ENCODE peak calls at places on chromosomes 7 and 10, in nine cellular contexts. X is CD4-positive, alpha-beta T cell; E is A549; S is upper lobe of right lung; J is HCT116; Q is foreskin keratinocyte; H is right lobe of liver; F is lower lobe of right lung; U is lung. L is an unnamed sample.

GRCh38 chr7:5694221-5694754 is 87.2 kb downstream of the RNF216 start:
- ATAC-seq in X (no peak), E (no peak), S (peak; percentile 12), J (no peak), Q (no peak), H (no peak), F (peak; percentile 26), U (no peak), L (peak; percentile 27)

GRCh38 chr10:91194497-91195179 is 25.8 kb upstream of the PCGF5 start:
- ATAC-seq in X (no peak), E (no peak), S (no peak), J (no peak), Q (no peak), H (no peak), F (no peak), U (no peak), L (no peak)

GRCh38 chr10:130190737-130191115 is 54.5 kb downstream of the GLRX3 start:
- ATAC-seq in X (no peak), E (no peak), S (peak; percentile 3), J (no peak), Q (peak; percentile 0), H (no peak), F (peak; percentile 23), U (peak; percentile 10), L (no peak)

GRCh38 chr10:86363833-86364511 is 2.6 kb downstream of the GRID1 start:
- ATAC-seq in X (no peak), E (peak; percentile 3), S (no peak), J (no peak), Q (no peak), H (no peak), F (no peak), U (no peak), L (no peak)

GRCh38 chr7:69640925-69641594 is 42.8 kb downstream of the AUTS2 start:
- ATAC-seq in X (no peak), E (no peak), S (no peak), J (no peak), Q (no peak), H (no peak), F (no peak), U (no peak), L (no peak)

GRCh38 chr7:44415047-44415446 is 75.4 kb downstream of the NUDCD3 start:
- ATAC-seq in X (no peak), E (peak; percentile 31), S (no peak), J (peak; percentile 68), Q (peak; percentile 89), H (no peak), F (no peak), U (no peak), L (no peak)

GRCh38 chr7:110977127-110977776 is 113.7 kb upstream of the LRRN3 start:
- ATAC-seq in X (peak; percentile 64), E (no peak), S (no peak), J (no peak), Q (no peak), H (no peak), F (no peak), U (no peak), L (no peak)

GRCh38 chr10:30241422-30242110 is 107.5 kb downstream of the MTPAP start:
- ATAC-seq in X (no peak), E (no peak), S (no peak), J (no peak), Q (no peak), H (no peak), F (no peak), U (no peak), L (no peak)

GRCh38 chr10:66378117-66378876 is 547.5 kb upstream of the LRRTM3 start:
- ATAC-seq in X (no peak), E (no peak), S (no peak), J (no peak), Q (no peak), H (peak; percentile 86), F (no peak), U (no peak), L (no peak)

GRCh38 chr7:39130740-39131538 is 153.2 kb downstream of the POU6F2 start:
- ATAC-seq in X (no peak), E (no peak), S (peak; percentile 82), J (no peak), Q (no peak), H (peak; percentile 38), F (peak; percentile 78), U (peak; percentile 55), L (no peak)

GRCh38 chr10:1102392-1102791 is 46.2 kb downstream of the WDR37 start:
- ATAC-seq in X (no peak), E (no peak), S (no peak), J (no peak), Q (no peak), H (no peak), F (no peak), U (no peak), L (no peak)

GRCh38 chr10:104028146-104028545 is 57.5 kb downstream of the COL17A1 start:
- ATAC-seq in X (peak; percentile 98), E (peak; percentile 99), S (peak; percentile 63), J (peak; percentile 99), Q (peak; percentile 87), H (peak; percentile 51), F (no peak), U (peak; percentile 34), L (no peak)

GRCh38 chr7:118755067-118755625 is 530.6 kb downstream of the ANKRD7 start:
- ATAC-seq in X (no peak), E (no peak), S (no peak), J (no peak), Q (peak; percentile 98), H (no peak), F (no peak), U (no peak), L (no peak)

GRCh38 chr10:14389981-14390590 is 59.4 kb upstream of the FRMD4A start:
- ATAC-seq in X (peak; percentile 52), E (no peak), S (no peak), J (no peak), Q (no peak), H (no peak), F (no peak), U (no peak), L (no peak)

GRCh38 chr7:22996470-22996869 is 17.5 kb downstream of the HYCC1 start:
- ATAC-seq in X (no peak), E (no peak), S (no peak), J (no peak), Q (peak; percentile 80), H (no peak), F (no peak), U (no peak), L (no peak)

GRCh38 chr7:90322837-90323236 is 1.7 kb upstream of the FAM237B start:
- ATAC-seq in X (no peak), E (no peak), S (no peak), J (no peak), Q (no peak), H (no peak), F (no peak), U (no peak), L (no peak)

GRCh38 chr7:64849924-64850499 is 53.1 kb upstream of the ZNF273 start:
- ATAC-seq in X (no peak), E (no peak), S (no peak), J (no peak), Q (no peak), H (no peak), F (no peak), U (no peak), L (no peak)

GRCh38 chr7:64854969-64855368 is 48.1 kb upstream of the ZNF273 start:
- ATAC-seq in X (no peak), E (no peak), S (no peak), J (no peak), Q (no peak), H (no peak), F (no peak), U (no peak), L (no peak)

GRCh38 chr7:64853679-64854078 is 49.4 kb upstream of the ZNF273 start:
- ATAC-seq in X (no peak), E (no peak), S (no peak), J (no peak), Q (no peak), H (no peak), F (no peak), U (no peak), L (no peak)

DNA sequence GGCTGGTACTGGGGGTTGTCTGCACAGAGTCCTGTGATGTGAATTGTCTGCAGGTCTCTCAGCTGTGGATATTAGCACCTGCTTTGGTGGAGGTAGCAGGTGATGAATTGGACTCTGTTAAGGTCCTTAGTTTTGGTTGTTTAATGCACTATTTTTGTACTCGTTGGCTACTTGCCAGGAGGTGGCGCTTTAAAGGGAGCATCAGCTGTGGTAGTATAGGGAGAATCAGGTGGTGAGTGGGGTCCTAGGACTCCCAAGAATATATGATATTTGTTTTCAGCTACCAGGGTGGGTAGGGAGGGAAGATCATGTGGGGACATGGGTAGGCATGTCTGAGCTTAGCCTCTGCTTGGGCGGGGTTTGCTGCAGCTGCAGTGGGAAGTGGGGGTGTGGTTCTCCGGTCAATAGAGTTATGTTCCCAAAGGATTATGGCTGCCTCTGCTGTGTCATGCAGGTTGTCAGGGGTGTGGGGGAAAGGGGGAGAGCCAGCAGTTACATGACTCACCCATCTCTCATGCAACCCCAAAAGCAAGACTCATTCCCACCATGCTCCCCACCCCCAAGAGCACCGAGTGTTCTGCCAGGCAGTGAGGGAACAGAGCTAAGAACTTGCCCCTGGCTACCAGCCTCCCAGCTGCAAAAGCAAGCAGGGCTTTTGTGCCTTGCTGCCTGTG is 53.7 kb upstream of the ZNF273 start:
- ATAC-seq in X (no peak), E (no peak), S (no peak), J (peak; percentile 36), Q (peak; percentile 99), H (no peak), F (no peak), U (no peak), L (no peak)
- TF ChIP-seq CTCF in X (no peak), E (no peak), S (no peak), J (no peak), Q (no peak), H (no peak), F (no peak), U (no peak), L (no peak)

DNA sequence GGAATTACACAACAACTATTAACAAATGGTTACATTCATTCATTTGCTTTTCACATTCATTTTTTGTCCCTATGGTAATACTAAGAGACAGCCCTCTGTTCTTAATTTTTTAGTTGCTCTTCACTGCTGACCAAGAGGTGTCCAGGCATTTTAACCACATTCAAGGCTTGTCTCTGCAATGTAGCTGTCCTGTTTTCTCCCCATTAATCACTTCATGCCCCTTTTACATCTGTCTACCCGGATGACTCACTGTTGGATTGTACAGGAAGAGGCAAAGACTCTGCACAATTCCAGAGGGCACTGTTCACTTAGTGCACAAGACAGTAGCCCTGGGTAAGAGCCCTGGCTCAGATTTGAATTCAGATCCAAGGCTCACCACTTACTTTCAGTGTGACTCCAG is 168.5 kb downstream of the NOC3L start:
- ATAC-seq in X (no peak), E (peak; percentile 90), S (no peak), J (peak; percentile 63), Q (peak; percentile 98), H (no peak), F (no peak), U (no peak), L (peak; percentile 28)
- TF ChIP-seq CTCF in X (no peak), E (no peak), S (no peak), J (no peak), Q (peak; percentile 62), H (no peak), F (no peak), U (no peak), L (no peak)

GRCh38 chr10:81820418-81820817 is 54.6 kb upstream of the NRG3 start:
- ATAC-seq in X (no peak), E (no peak), S (peak; percentile 79), J (no peak), Q (no peak), H (no peak), F (peak; percentile 48), U (no peak), L (no peak)
- TF ChIP-seq CTCF in X (no peak), E (no peak), S (peak; percentile 21), J (no peak), Q (no peak), H (no peak), F (no peak), U (no peak), L (no peak)

GRCh38 chr10:73814896-73815718 is 3.7 kb upstream of the NDST2 start:
- ATAC-seq in X (no peak), E (no peak), S (no peak), J (peak; percentile 25), Q (no peak), H (no peak), F (no peak), U (no peak), L (no peak)
- TF ChIP-seq CTCF in X (peak; percentile 16), E (peak; percentile 23), S (no peak), J (peak; percentile 25), Q (peak; percentile 47), H (no peak), F (no peak), U (no peak), L (no peak)